ENCODE peak calls at places on chromosomes 11 and 22, in four cellular contexts. W, G, M and Z are unnamed samples. For H3K36me3 and H3K4me1, the result is how much of the 10 kb centered on the place peaks cover.

GRCh38 chr11:78217650-78218541 is 29.2 kb downstream of the USP35 start:
- DNase-seq in W (no peak), G (no peak), M (no peak), Z (no peak)

GRCh38 chr22:37601203-37601539 is 7.5 kb upstream of the GGA1 start:
- DNase-seq in W (no peak), G (no peak), M (no peak), Z (no peak)

GRCh38 chr11:120527111-120527748 is 15.7 kb downstream of the GRIK4 start:
- DNase-seq in W (no peak), G (no peak), M (peak), Z (no peak)

GRCh38 chr22:42939451-42939881 is 75.5 kb downstream of the PACSIN2 start:
- DNase-seq in W (no peak), G (peak), M (no peak), Z (no peak)

GRCh38 chr22:30078320-30079311 is 1.6 kb upstream of the HORMAD2 start:
- DNase-seq in W (no peak), G (no peak), M (no peak), Z (no peak)

GRCh38 chr11:36591433-36591832 is 2.9 kb upstream of the IFTAP start:
- DNase-seq in W (no peak), G (no peak), M (no peak), Z (no peak)

GRCh38 chr11:128135451-128135850 is 451.9 kb downstream of the ETS1 start:
- DNase-seq in W (no peak), G (no peak), M (peak), Z (no peak)

GRCh38 chr11:12668166-12668565 is 6.1 kb upstream of the TEAD1 start:
- DNase-seq in W (no peak), G (no peak), M (peak), Z (no peak)

GRCh38 chr11:3204141-3205015 is 14.2 kb downstream of the MRGPRG start:
- DNase-seq in W (peak), G (no peak), M (no peak), Z (no peak)

GRCh38 chr11:119100246-119100959 is 1.2 kb downstream of the DPAGT1 start:
- DNase-seq in W (no peak), G (no peak), M (peak), Z (no peak)

GRCh38 chr11:128603752-128604472 is 16.6 kb upstream of the ETS1 start:
- DNase-seq in W (no peak), G (no peak), M (no peak), Z (no peak)

GRCh38 chr22:36391648-36392047 is 3.9 kb upstream of the MYH9 start:
- DNase-seq in W (no peak), G (peak), M (no peak), Z (no peak)

GRCh38 chr11:79786961-79787360 is 346.1 kb upstream of the TENM4 start:
- DNase-seq in W (no peak), G (no peak), M (no peak), Z (no peak)

GRCh38 chr11:116445108-116446047 is 327.4 kb downstream of the BUD13 start:
- DNase-seq in W (no peak), G (no peak), M (no peak), Z (no peak)

GRCh38 chr11:45285289-45285828 is 782 bp downstream of the SYT13 start:
- DNase-seq in W (no peak), G (peak), M (no peak), Z (no peak)

GRCh38 chr11:135008412-135008811 is 596.4 kb upstream of the B3GAT1 start:
- DNase-seq in W (no peak), G (no peak), M (no peak), Z (no peak)

GRCh38 chr11:126135182-126136176 is 72.8 kb upstream of the CDON start:
- DNase-seq in W (no peak), G (no peak), M (no peak), Z (no peak)

GRCh38 chr22:26590525-26590858 is 560 bp upstream of the TPST2 start:
- DNase-seq in W (no peak), G (no peak), M (peak), Z (no peak)

GRCh38 chr22:40023226-40023925 is 28.6 kb downstream of the FAM83F start:
- DNase-seq in W (no peak), G (no peak), M (no peak), Z (no peak)

GRCh38 chr11:13721760-13722159 is 53.3 kb downstream of the FAR1 start:
- DNase-seq in W (no peak), G (no peak), M (peak), Z (no peak)

GRCh38 chr11:8779732-8780131 is 97.1 kb downstream of the RPL27A start:
- DNase-seq in W (no peak), G (no peak), M (no peak), Z (no peak)

GRCh38 chr22:27124336-27125023 is 467.1 kb downstream of the MIAT start:
- DNase-seq in W (peak), G (peak), M (peak), Z (peak)

GRCh38 chr11:11988099-11988651 is 20.3 kb downstream of the DKK3 start:
- DNase-seq in W (no peak), G (no peak), M (peak), Z (no peak)

GRCh38 chr11:57409321-57410100 is 17.4 kb downstream of the SLC43A3 start:
- DNase-seq in W (no peak), G (no peak), M (no peak), Z (no peak)
- H3K36me3 ChIP-seq in W (half or more), G (under half), M (under half), Z (under half)

GRCh38 chr11:122141757-122142156 is 25.7 kb upstream of the BLID start:
- DNase-seq in W (no peak), G (no peak), M (no peak), Z (no peak)
- H3K4me1 ChIP-seq in W (under half), G (under half), M (under half), Z (under half)

GRCh38 chr11:66258473-66258893 is 10.0 kb upstream of the RAB1B start:
- DNase-seq in W (no peak), G (no peak), M (no peak), Z (no peak)
- TF ChIP-seq CTCF in W (no peak), G (peak), M (no peak), Z (peak)

GRCh38 chr22:46072981-46073682 is 77.2 kb upstream of the PPARA start:
- DNase-seq in W (no peak), G (peak), M (peak), Z (peak)
- H3K36me3 ChIP-seq in W (under half), G (under half), M (under half), Z (under half)

GRCh38 chr11:63862923-63863322 is 24.0 kb downstream of the MARK2 start:
- DNase-seq in W (no peak), G (peak), M (no peak), Z (no peak)

GRCh38 chr11:63869171-63869591 is 30.3 kb downstream of the MARK2 start:
- DNase-seq in W (no peak), G (peak), M (no peak), Z (no peak)

GRCh38 chr11:63868399-63869064 is 29.6 kb downstream of the MARK2 start:
- DNase-seq in W (no peak), G (no peak), M (no peak), Z (no peak)

GRCh38 chr11:63867511-63867910 is 28.6 kb downstream of the MARK2 start:
- DNase-seq in W (no peak), G (no peak), M (no peak), Z (no peak)

GRCh38 chr11:63866211-63866610 is 27.3 kb downstream of the MARK2 start:
- DNase-seq in W (no peak), G (peak), M (peak), Z (peak)
- H3K4me1 ChIP-seq in W (under half), G (half or more), M (under half), Z (under half)

DNA sequence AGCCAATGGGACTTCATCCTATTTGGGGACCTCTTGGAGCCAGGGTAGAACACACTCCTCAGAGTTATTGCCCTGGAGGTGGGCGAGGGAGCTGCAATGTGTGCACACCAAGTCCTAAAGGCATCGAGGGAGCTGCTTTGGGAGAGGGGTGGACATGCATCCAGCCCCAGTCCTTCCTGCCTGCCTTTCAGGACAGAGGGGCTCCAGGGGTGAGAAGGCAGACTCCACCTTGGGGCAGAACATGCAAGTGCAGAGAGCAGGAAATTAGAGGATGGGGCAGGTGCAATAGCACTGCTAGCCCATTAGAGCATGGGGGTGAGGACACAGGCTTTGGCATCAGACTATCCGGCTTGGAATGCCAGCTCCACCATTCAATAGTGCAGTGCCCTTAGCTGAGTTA is 288.5 kb downstream of the OPCML start:
- DNase-seq in W (no peak), G (no peak), M (no peak), Z (no peak)
- TF ChIP-seq CTCF in W (no peak), G (no peak), M (no peak), Z (no peak)

GRCh38 chr22:38721551-38721950 is 15.8 kb downstream of the GTPBP1 start:
- DNase-seq in W (no peak), G (peak), M (no peak), Z (no peak)

GRCh38 chr22:38725900-38726655 is 20.3 kb downstream of the GTPBP1 start:
- DNase-seq in W (no peak), G (no peak), M (no peak), Z (no peak)

GRCh38 chr22:38724926-38725571 is 19.3 kb downstream of the GTPBP1 start:
- DNase-seq in W (no peak), G (no peak), M (no peak), Z (no peak)

GRCh38 chr22:38727123-38727522 is 21.4 kb downstream of the GTPBP1 start:
- DNase-seq in W (no peak), G (no peak), M (no peak), Z (no peak)

DNA sequence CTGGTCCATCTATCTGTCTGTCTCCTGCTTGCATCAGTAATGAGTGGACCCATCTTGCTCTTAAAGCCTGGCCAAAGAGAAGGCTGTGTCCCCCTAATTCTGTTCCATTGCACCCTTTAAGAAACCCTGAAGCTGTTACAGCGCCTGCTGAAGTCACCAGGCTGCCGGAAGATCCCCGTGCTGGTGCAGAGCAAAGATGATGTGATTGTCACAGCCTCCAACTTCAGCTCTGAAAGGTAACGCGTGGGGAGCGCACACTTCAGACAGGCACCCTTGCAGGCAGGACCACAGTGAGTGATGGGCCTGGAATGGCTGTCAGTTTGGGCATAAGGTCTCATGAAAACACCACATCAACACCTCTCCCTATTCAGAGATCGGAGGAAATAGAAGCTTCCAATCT is 18.4 kb downstream of the GTPBP1 start:
- DNase-seq in W (no peak), G (no peak), M (no peak), Z (no peak)
- H3K36me3 ChIP-seq in W (half or more), G (half or more), M (under half), Z (under half)

DNA sequence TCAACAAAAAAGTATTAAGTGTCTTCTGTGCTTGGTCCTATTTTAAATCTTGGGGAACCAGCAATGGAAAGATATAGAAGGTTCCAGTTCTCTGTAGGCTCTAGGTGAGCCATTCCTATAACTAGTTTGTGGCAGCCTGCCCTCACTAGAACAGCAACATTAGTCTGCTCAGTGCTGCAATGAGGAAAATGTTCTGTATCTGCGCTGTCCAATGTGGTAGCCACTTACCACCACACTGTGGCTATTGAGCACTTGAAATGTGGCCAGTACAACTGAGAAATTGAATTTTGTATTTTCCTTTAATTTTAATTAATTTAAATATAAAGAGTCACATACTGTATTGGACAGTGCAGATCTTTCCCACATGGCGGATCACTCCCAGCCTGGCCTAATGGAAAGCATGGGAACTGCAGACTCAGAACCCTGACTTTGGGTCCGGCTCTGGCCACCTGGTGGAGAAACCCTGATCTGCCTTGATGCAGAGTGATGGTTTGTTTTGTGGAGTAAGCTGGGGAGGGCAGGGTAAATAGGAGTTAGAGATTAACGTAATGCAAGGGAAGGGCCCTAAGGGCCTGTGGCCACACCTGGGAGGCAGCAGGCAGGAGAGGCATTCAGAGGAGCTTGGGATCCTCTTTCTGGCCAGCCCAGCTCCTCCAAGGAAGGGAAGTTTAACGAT is 101.0 kb downstream of the ME3 start:
- DNase-seq in W (no peak), G (peak), M (no peak), Z (no peak)
- H3K4me1 ChIP-seq in W (under half), G (under half), M (under half), Z (under half)

GRCh38 chr11:1458340-1459218 is 28.0 kb downstream of the MOB2 start:
- DNase-seq in W (peak), G (peak), M (peak), Z (peak)
- TF ChIP-seq CTCF in W (no peak), G (peak), M (peak), Z (peak)